ENCODE peak calls at places on chromosomes 7 and 10, in five cellular contexts. E is GM12878, R is H1, P is HepG2, U is K562. O is an unnamed sample.

GRCh38 chr10:21860718-21861117 is 142.8 kb downstream of the DNAJC1 start:
- DNase-seq in U (no peak), E (peak; percentile 3), P (no peak), R (no peak), O (no peak)

GRCh38 chr7:68243128-68243527 is 1246.5 kb downstream of the TYW1 start:
- DNase-seq in R (no peak), E (no peak), U (no peak), P (no peak), O (no peak)

GRCh38 chr10:79025113-79025832 is 43.5 kb upstream of the ZMIZ1 start:
- DNase-seq in E (no peak), U (no peak), R (no peak), P (no peak), O (no peak)

GRCh38 chr10:28326516-28327493 is 23.9 kb upstream of the MPP7 start:
- DNase-seq in U (no peak), R (no peak), P (peak; percentile 23), E (no peak), O (no peak)

GRCh38 chr7:33750177-33750576 is 155.2 kb upstream of the BMPER start:
- DNase-seq in U (no peak), R (no peak), E (peak; percentile 23), P (no peak), O (no peak)

GRCh38 chr10:126143117-126143516 is 245.2 kb downstream of the ADAM12 start:
- DNase-seq in P (no peak), R (no peak), U (no peak), E (no peak), O (no peak)

GRCh38 chr10:22784668-22785067 is 70.3 kb upstream of the PIP4K2A start:
- DNase-seq in P (no peak), E (no peak), U (no peak), R (no peak), O (no peak)

GRCh38 chr7:156585025-156585648 is 55.4 kb upstream of the RNF32 start:
- DNase-seq in R (peak; percentile 67), P (no peak), U (no peak), E (no peak), O (no peak)

GRCh38 chr10:88989824-88990527 is 622 bp upstream of the FAS start:
- DNase-seq in R (no peak), P (no peak), U (no peak), E (no peak), O (no peak)

GRCh38 chr7:105097619-105098018 is 83.6 kb downstream of the KMT2E start:
- DNase-seq in E (no peak), R (no peak), P (no peak), U (no peak), O (no peak)

GRCh38 chr7:34247468-34247867 is 342.1 kb downstream of the BMPER start:
- DNase-seq in E (no peak), R (no peak), U (no peak), P (no peak), O (no peak)

GRCh38 chr10:84548869-84549268 is 220.5 kb downstream of the CCSER2 start:
- DNase-seq in R (peak; percentile 63), U (no peak), P (no peak), E (no peak), O (peak; percentile 66)

GRCh38 chr10:74991435-74991834 is 120.0 kb upstream of the SAMD8 start:
- DNase-seq in U (peak; percentile 53), R (no peak), E (no peak), P (peak; percentile 60), O (no peak)

GRCh38 chr10:124088944-124089343 is 4.5 kb downstream of the CHST15 start:
- DNase-seq in R (no peak), E (no peak), P (no peak), U (no peak), O (no peak)

GRCh38 chr10:95500097-95500496 is 61.1 kb downstream of the SORBS1 start:
- DNase-seq in E (no peak), U (no peak), R (no peak), P (no peak), O (no peak)

GRCh38 chr10:110498982-110499795 is 1.5 kb downstream of the DUSP5 start:
- DNase-seq in P (peak; percentile 21), E (peak; percentile 72), U (no peak), R (peak; percentile 73), O (peak; percentile 48)

GRCh38 chr10:72087392-72087968 is 871 bp downstream of the SPOCK2 start:
- DNase-seq in P (no peak), R (peak; percentile 66), E (no peak), U (no peak), O (peak; percentile 31)

GRCh38 chr10:23384364-23384763 is 39.8 kb upstream of the C10orf67 start:
- DNase-seq in E (no peak), R (no peak), U (no peak), P (no peak), O (no peak)

GRCh38 chr10:130889240-130889639 is 422.3 kb downstream of the TCERG1L start:
- DNase-seq in P (no peak), E (no peak), U (no peak), R (no peak), O (no peak)

GRCh38 chr7:18894155-18894554 is 223.3 kb downstream of the TWIST1 start:
- DNase-seq in P (no peak), E (no peak), R (no peak), U (no peak), O (no peak)

GRCh38 chr7:40827217-40828085 is 692.6 kb downstream of the SUGCT start:
- DNase-seq in E (no peak), U (no peak), P (no peak), R (no peak), O (no peak)

GRCh38 chr10:113026679-113027078 is 76.6 kb downstream of the TCF7L2 start:
- DNase-seq in E (no peak), P (no peak), R (no peak), U (no peak), O (no peak)

GRCh38 chr10:63633677-63634487 is 112.7 kb downstream of the REEP3 start:
- DNase-seq in U (peak; percentile 45), P (peak; percentile 42), E (no peak), R (no peak), O (no peak)

GRCh38 chr10:132152896-132153580 is 33.7 kb upstream of the DPYSL4 start:
- DNase-seq in P (no peak), R (no peak), U (no peak), E (no peak), O (no peak)

GRCh38 chr7:35849158-35849831 is 48.4 kb downstream of the SEPTIN7 start:
- DNase-seq in R (no peak), U (no peak), P (no peak), E (no peak), O (peak; percentile 23)

GRCh38 chr7:103866919-103867318 is 122.5 kb downstream of the RELN start:
- DNase-seq in U (no peak), E (no peak), R (no peak), P (peak; percentile 71), O (no peak)

GRCh38 chr7:105830405-105831218 is 45.8 kb downstream of the ATXN7L1 start:
- DNase-seq in E (no peak), U (no peak), R (no peak), P (peak; percentile 88), O (no peak)

GRCh38 chr10:50513956-50514355 is 109.8 kb downstream of the SGMS1 start:
- DNase-seq in U (no peak), P (no peak), R (no peak), E (no peak), O (no peak)

GRCh38 chr10:50512743-50513416 is 110.9 kb downstream of the SGMS1 start:
- DNase-seq in R (no peak), U (no peak), E (peak; percentile 90), P (no peak), O (no peak)

GRCh38 chr10:50510517-50511473 is 113.0 kb downstream of the SGMS1 start:
- DNase-seq in R (no peak), E (no peak), P (no peak), U (no peak), O (no peak)

GRCh38 chr10:50512214-50512595 is 111.6 kb downstream of the SGMS1 start:
- DNase-seq in E (no peak), P (no peak), R (no peak), U (no peak), O (no peak)

DNA sequence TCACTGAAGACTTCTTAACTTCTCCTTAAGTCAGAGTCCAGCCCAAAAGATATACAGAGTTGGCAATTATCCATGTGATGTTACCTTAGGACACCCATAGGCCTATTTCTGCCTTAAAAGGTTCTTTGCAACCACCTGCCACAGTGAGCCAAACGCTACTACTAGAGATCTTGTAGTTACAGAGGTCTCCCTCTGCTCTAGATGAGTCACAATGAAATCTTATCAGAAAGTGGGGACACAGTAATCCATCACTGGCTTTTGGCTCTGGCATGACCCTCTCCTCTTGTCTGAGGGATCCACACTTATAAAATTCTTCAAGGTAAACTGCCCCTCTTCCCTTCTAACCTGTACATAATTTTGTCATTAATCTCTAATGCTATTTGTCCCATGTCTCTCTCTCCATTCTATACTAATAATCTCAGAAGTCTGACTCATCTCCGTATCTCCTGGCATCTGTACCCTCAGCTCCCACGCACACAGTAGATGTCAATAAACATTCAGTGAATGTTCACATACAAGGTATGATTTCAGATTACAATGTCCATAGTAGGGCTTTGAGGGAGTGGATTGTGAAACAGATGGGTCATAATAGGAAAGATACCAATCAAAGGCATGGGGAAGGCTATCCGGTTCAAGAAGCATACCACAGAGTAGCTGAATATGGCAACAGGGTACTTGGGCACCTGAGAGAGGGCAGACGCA is 112.1 kb downstream of the SGMS1 start:
- DNase-seq in P (peak; percentile 79), R (no peak), E (peak; percentile 93), U (peak; percentile 54), O (no peak)
- TF ChIP-seq CREB1 in P (no peak), R (no peak), E (no peak), U (no peak), O (no peak)

DNA sequence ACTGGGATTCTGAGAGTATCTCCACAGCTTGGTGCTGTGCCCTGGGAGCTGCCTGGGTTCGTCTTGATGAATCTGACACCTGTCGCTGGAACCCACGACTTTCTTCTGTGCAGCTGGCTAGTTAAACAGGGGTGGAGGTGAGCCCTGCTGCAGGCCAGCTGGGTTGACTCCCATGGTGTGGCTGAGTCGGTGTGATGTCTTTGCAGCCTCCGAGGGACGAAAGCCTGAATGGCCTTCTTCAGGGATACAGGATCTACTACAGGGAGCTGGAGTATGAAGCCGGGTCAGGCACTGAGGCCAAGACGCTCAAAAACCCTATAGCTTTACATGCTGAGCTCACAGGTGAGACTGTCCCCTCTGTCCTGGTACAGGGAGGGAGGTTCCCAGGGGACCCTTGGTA is 508.1 kb upstream of the FOXK1 start:
- DNase-seq in E (no peak), U (no peak), P (no peak), R (no peak), O (no peak)
- TF ChIP-seq USF2 in E (no peak), U (no peak), P (no peak), R (no peak), O (no peak)

GRCh38 chr10:101393378-101393777 is 39.4 kb downstream of the BTRC start:
- DNase-seq in R (no peak), E (no peak), P (no peak), U (no peak), O (no peak)

GRCh38 chr10:101402711-101403110 is 48.7 kb downstream of the BTRC start:
- DNase-seq in P (no peak), U (no peak), E (no peak), R (no peak), O (no peak)

GRCh38 chr10:101400529-101400928 is 46.6 kb downstream of the BTRC start:
- DNase-seq in R (no peak), U (no peak), P (no peak), E (no peak), O (no peak)

GRCh38 chr10:101394522-101395133 is 40.7 kb downstream of the BTRC start:
- DNase-seq in E (no peak), R (no peak), P (no peak), U (no peak), O (no peak)

GRCh38 chr10:101397140-101397539 is 43.2 kb downstream of the BTRC start:
- DNase-seq in P (peak; percentile 27), U (peak; percentile 21), E (no peak), R (no peak), O (no peak)
- TF ChIP-seq MAX in P (no peak), U (no peak), E (no peak), R (no peak), O (no peak)

GRCh38 chr7:69717221-69717620 is 118.9 kb downstream of the AUTS2 start:
- DNase-seq in R (no peak), E (no peak), P (no peak), U (no peak), O (no peak)
- TF ChIP-seq CREB1 in R (no peak), E (no peak), P (no peak), U (no peak), O (no peak)

O was measured in WTC11.